ENCODE peak calls at places on chromosomes 11 and 22, in five cellular contexts. K, V, M, E and D are unnamed samples.

GRCh38 chr11:130516868-130517505 is 68.5 kb downstream of the ADAMTS15 start:
- DNase-seq in M (no peak), V (no peak), K (no peak), E (no peak), D (no peak)

GRCh38 chr11:70590356-70590991 is 192.1 kb downstream of the CTTN start:
- DNase-seq in M (no peak), V (no peak), K (no peak), E (no peak), D (no peak)

GRCh38 chr11:69618237-69618636 is 22.7 kb upstream of the CCND1 start:
- DNase-seq in M (no peak), K (no peak), V (no peak), E (no peak), D (no peak)

GRCh38 chr11:99015634-99016454 is 4.9 kb upstream of the CNTN5 start:
- DNase-seq in K (peak; percentile 39), E (no peak), M (peak; percentile 44), V (no peak), D (peak; percentile 12)

GRCh38 chr11:94655951-94656350 is 88.8 kb downstream of the PIWIL4 start:
- DNase-seq in M (no peak), K (no peak), V (no peak), E (no peak), D (no peak)

GRCh38 chr11:65491163-65491465 is 7.7 kb upstream of the MALAT1 start:
- DNase-seq in E (no peak), V (no peak), M (no peak), K (no peak), D (no peak)

GRCh38 chr11:104064016-104064630 is 27.7 kb downstream of the DDI1 start:
- DNase-seq in K (no peak), E (no peak), V (no peak), M (no peak), D (no peak)

GRCh38 chr11:24820541-24820940 is 323.7 kb downstream of the LUZP2 start:
- DNase-seq in K (no peak), M (no peak), V (no peak), E (no peak), D (no peak)

GRCh38 chr11:398826-399225 is 4.8 kb downstream of the PKP3 start:
- DNase-seq in E (no peak), M (no peak), V (no peak), K (peak; percentile 56), D (no peak)

GRCh38 chr11:69716099-69716498 is 12.3 kb upstream of the FGF19 start:
- DNase-seq in V (no peak), K (no peak), E (no peak), M (no peak), D (no peak)

GRCh38 chr11:3162410-3163240 is 2.5 kb downstream of the OSBPL5 start:
- DNase-seq in M (no peak), E (no peak), K (no peak), V (no peak), D (peak; percentile 5)

GRCh38 chr11:105132716-105133511 is 6.7 kb downstream of the CARD18 start:
- DNase-seq in V (peak; percentile 57), M (no peak), E (no peak), K (peak; percentile 14), D (no peak)

GRCh38 chr11:75352417-75353206 is 1.2 kb upstream of the ARRB1 start:
- DNase-seq in V (no peak), E (no peak), K (no peak), M (no peak), D (peak; percentile 35)

GRCh38 chr11:69013009-69013951 is at the start of gene MRGPRF:
- DNase-seq in K (peak; percentile 30), E (peak; percentile 88), M (no peak), V (peak; percentile 97), D (peak; percentile 62)

GRCh38 chr22:37462426-37462825 is 23.8 kb downstream of the MFNG start:
- DNase-seq in V (no peak), M (no peak), E (no peak), K (no peak), D (no peak)

GRCh38 chr22:25120761-25121212 is 78.9 kb upstream of the CRYBB3 start:
- DNase-seq in M (no peak), V (no peak), K (peak; percentile 35), E (peak; percentile 36), D (peak; percentile 73)

GRCh38 chr11:47276923-47277322 is 7.0 kb downstream of the MADD start:
- DNase-seq in M (no peak), V (no peak), K (no peak), E (no peak), D (no peak)

GRCh38 chr11:116513278-116513823 is 259.4 kb downstream of the BUD13 start:
- DNase-seq in V (no peak), E (no peak), K (no peak), M (no peak), D (no peak)

GRCh38 chr11:72685560-72686480 is 11.6 kb upstream of the PDE2A start:
- DNase-seq in E (peak; percentile 42), V (no peak), K (no peak), M (no peak), D (peak; percentile 29)

GRCh38 chr11:116607027-116607426 is 165.8 kb downstream of the BUD13 start:
- DNase-seq in E (no peak), V (no peak), K (no peak), M (no peak), D (no peak)

GRCh38 chr11:3853935-3854659 is 1.4 kb upstream of the STIM1 start:
- DNase-seq in V (no peak), K (no peak), M (no peak), E (no peak), D (peak; percentile 28)

GRCh38 chr11:74611369-74611861 is 19.0 kb downstream of the POLD3 start:
- DNase-seq in E (no peak), M (no peak), K (peak; percentile 82), V (no peak), D (no peak)

GRCh38 chr22:27220349-27220748 is 563.0 kb downstream of the MIAT start:
- DNase-seq in V (no peak), E (no peak), M (no peak), K (no peak), D (no peak)

GRCh38 chr11:73461335-73461840 is 85.2 kb downstream of the RELT start:
- DNase-seq in E (no peak), V (no peak), K (no peak), M (no peak), D (no peak)

GRCh38 chr11:29629281-29629680 is 387.5 kb downstream of the KCNA4 start:
- DNase-seq in K (no peak), E (no peak), M (no peak), V (no peak), D (no peak)

GRCh38 chr11:103995896-103996295 is 40.5 kb upstream of the DDI1 start:
- DNase-seq in M (no peak), E (no peak), V (no peak), K (no peak), D (no peak)

GRCh38 chr11:110761131-110761530 is 48.9 kb upstream of the ARHGAP20 start:
- DNase-seq in K (no peak), E (no peak), M (no peak), V (no peak), D (no peak)

GRCh38 chr11:103994111-103994510 is 42.3 kb upstream of the DDI1 start:
- DNase-seq in E (no peak), M (no peak), V (no peak), K (no peak), D (no peak)

GRCh38 chr22:42928969-42929837 is 72.1 kb upstream of the ARFGAP3 start:
- DNase-seq in M (no peak), K (no peak), V (no peak), E (no peak), D (peak; percentile 48)

GRCh38 chr11:35193767-35194166 is 54.8 kb downstream of the CD44 start:
- DNase-seq in E (no peak), K (no peak), V (no peak), M (no peak), D (no peak)

GRCh38 chr22:48949375-48950149 is 878.1 kb downstream of the BRD1 start:
- DNase-seq in V (peak; percentile 32), K (no peak), M (no peak), E (no peak), D (no peak)

GRCh38 chr11:68508425-68508824 is 47.9 kb downstream of the PPP6R3 start:
- DNase-seq in V (no peak), M (no peak), E (no peak), K (no peak), D (no peak)

GRCh38 chr11:123304828-123305530 is 109.9 kb upstream of the CLMP start:
- DNase-seq in M (no peak), E (no peak), V (no peak), K (no peak), D (peak; percentile 10)

GRCh38 chr22:48042621-48043395 is 1280.4 kb downstream of the TBC1D22A start:
- DNase-seq in M (no peak), K (no peak), V (peak; percentile 35), E (no peak), D (no peak)

GRCh38 chr22:46374663-46375474 is 39.4 kb downstream of the TRMU start:
- DNase-seq in E (no peak), M (no peak), K (no peak), V (no peak), D (peak; percentile 78)
- H3K4me1 ChIP-seq in E (peaks cover 9% of the 10 kb centered on the region), M (peaks cover 15% of the 10 kb centered on the region), K (peaks cover 40% of the 10 kb centered on the region), V (peaks cover 8% of the 10 kb centered on the region), D (peaks cover 84% of the 10 kb centered on the region)

GRCh38 chr11:67371199-67371548 is 2.2 kb downstream of the CLCF1 start:
- DNase-seq in K (no peak), E (no peak), M (no peak), V (no peak), D (no peak)
- H3K4me1 ChIP-seq in K (peaks cover 73% of the 10 kb centered on the region), E (peaks cover 51% of the 10 kb centered on the region), M (peaks cover 28% of the 10 kb centered on the region), V (peaks cover 37% of the 10 kb centered on the region), D (peaks cover 52% of the 10 kb centered on the region)

GRCh38 chr22:39528080-39528661 is 4.4 kb downstream of the RPS19BP1 start:
- DNase-seq in V (no peak), M (no peak), K (no peak), E (no peak), D (no peak)
- H3K4me1 ChIP-seq in V (peaks cover 39% of the 10 kb centered on the region), M (peaks cover 17% of the 10 kb centered on the region), K (peaks cover 30% of the 10 kb centered on the region), E (peaks cover 85% of the 10 kb centered on the region), D (peaks cover 78% of the 10 kb centered on the region)

DNA sequence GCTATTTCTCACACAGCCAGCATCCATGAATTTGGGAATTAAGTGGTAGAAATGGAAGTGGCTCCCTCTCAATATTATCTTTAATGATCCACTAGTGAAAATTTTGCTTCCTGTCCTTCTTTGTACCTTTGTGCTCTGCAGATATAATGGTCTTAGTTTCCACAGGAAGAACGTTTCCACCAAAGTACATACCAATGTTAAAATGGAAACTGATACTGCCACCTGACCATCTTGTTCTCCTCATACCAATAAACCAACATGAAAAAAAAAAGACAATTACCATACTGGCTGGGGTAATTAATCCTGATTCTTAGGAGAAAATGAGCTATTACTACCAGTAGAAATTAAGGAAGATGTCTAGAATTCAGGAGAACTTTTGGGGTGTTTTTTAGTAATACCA is 32.3 kb downstream of the C11orf65 start:
- DNase-seq in K (no peak), M (no peak), V (no peak), E (no peak), D (no peak)
- H3K4me1 ChIP-seq in K (no peaks in the 10 kb centered on the region), M (no peaks in the 10 kb centered on the region), V (no peaks in the 10 kb centered on the region), E (no peaks in the 10 kb centered on the region), D (no peaks in the 10 kb centered on the region)